ENCODE peak calls at places on chromosomes 2 and 18, in five cellular contexts. E is brain microvascular endothelial cell, A is spleen, L is tibial nerve, K is fibroblast of lung. X is an unnamed sample. For H3K27me3, the result is how much of the 10 kb centered on the place peaks cover.

GRCh38 chr2:54122939-54123338 is 7.5 kb downstream of the ACYP2 start:
- DNase-seq in L (no peak), K (peak), E (peak), A (no peak), X (no peak)

GRCh38 chr18:46622999-46623398 is 34.0 kb downstream of the LOXHD1 start:
- DNase-seq in A (no peak), K (peak), L (no peak), E (no peak), X (no peak)

GRCh38 chr2:187093771-187094412 is 244.9 kb upstream of the ZSWIM2 start:
- DNase-seq in E (no peak), L (no peak), K (no peak), A (no peak), X (no peak)

GRCh38 chr2:128366746-128367511 is 48.3 kb upstream of the HS6ST1 start:
- DNase-seq in L (no peak), E (no peak), K (no peak), A (no peak), X (no peak)

GRCh38 chr2:109719871-109720270 is 74.2 kb upstream of the RGPD5 start:
- DNase-seq in A (no peak), E (no peak), L (no peak), K (no peak), X (no peak)

GRCh38 chr2:126359494-126359893 is 296.5 kb upstream of the GYPC start:
- DNase-seq in E (peak), A (no peak), K (no peak), L (peak), X (no peak)

GRCh38 chr2:168744844-168745243 is 57.6 kb upstream of the NOSTRIN start:
- DNase-seq in E (no peak), L (no peak), A (no peak), K (no peak), X (no peak)

GRCh38 chr2:16250886-16251285 is 310.5 kb downstream of the MYCN start:
- DNase-seq in E (no peak), A (no peak), K (no peak), L (no peak), X (no peak)

GRCh38 chr2:233990261-233990798 is 60.2 kb upstream of the SPP2 start:
- DNase-seq in K (peak), L (no peak), E (no peak), A (no peak), X (no peak)

GRCh38 chr2:211690736-211691135 is 847.9 kb downstream of the ERBB4 start:
- DNase-seq in K (no peak), A (no peak), E (no peak), L (no peak), X (no peak)

GRCh38 chr18:77110400-77110799 is 22.2 kb downstream of the MBP start:
- DNase-seq in K (no peak), A (no peak), E (no peak), L (no peak), X (no peak)

GRCh38 chr2:51103205-51103604 is 71.3 kb upstream of the NRXN1 start:
- DNase-seq in A (peak), L (no peak), E (peak), K (peak), X (peak)

GRCh38 chr2:37786153-37786809 is 114.8 kb upstream of the CDC42EP3 start:
- DNase-seq in K (no peak), E (no peak), A (no peak), L (no peak), X (no peak)

GRCh38 chr2:22855761-22856184 is 529.2 kb upstream of the KLHL29 start:
- DNase-seq in K (no peak), E (no peak), L (no peak), A (no peak), X (peak)

GRCh38 chr2:109689182-109689935 is 75.2 kb downstream of the SOWAHC start:
- DNase-seq in E (no peak), L (no peak), K (no peak), A (no peak), X (no peak)

GRCh38 chr2:33336036-33336625 is 140.3 kb upstream of the RASGRP3 start:
- DNase-seq in E (no peak), A (no peak), L (no peak), K (no peak), X (no peak)

GRCh38 chr18:13804305-13804704 is 19.6 kb upstream of the MC5R start:
- DNase-seq in K (no peak), E (no peak), L (no peak), A (no peak), X (no peak)

GRCh38 chr2:182481676-182482075 is 54.8 kb upstream of the PDE1A start:
- DNase-seq in A (no peak), E (no peak), K (no peak), L (no peak), X (no peak)

GRCh38 chr2:46645681-46646162 is 166.4 kb downstream of the TMEM247 start:
- DNase-seq in L (no peak), K (peak), A (no peak), E (peak), X (peak)

GRCh38 chr2:232748038-232748437 is 28.3 kb downstream of the KCNJ13 start:
- DNase-seq in A (no peak), E (no peak), L (no peak), K (no peak), X (no peak)

GRCh38 chr18:46574000-46574739 is 82.8 kb downstream of the LOXHD1 start:
- DNase-seq in A (no peak), K (no peak), E (no peak), L (no peak), X (no peak)

GRCh38 chr2:149423633-149424032 is 93.2 kb downstream of the LYPD6 start:
- DNase-seq in L (no peak), K (no peak), A (no peak), E (no peak), X (no peak)

GRCh38 chr2:145736901-145737300 is 1217.0 kb upstream of the ZEB2 start:
- DNase-seq in A (no peak), L (no peak), E (peak), K (peak), X (no peak)

GRCh38 chr2:160582481-160583161 is 89.0 kb upstream of the RBMS1 start:
- DNase-seq in A (no peak), L (no peak), K (peak), E (peak), X (no peak)

GRCh38 chr2:178280261-178280852 is 86.0 kb downstream of the OSBPL6 start:
- DNase-seq in K (peak), A (no peak), E (peak), L (peak), X (no peak)

GRCh38 chr2:74513605-74514367 is 464 bp upstream of the TLX2 start:
- DNase-seq in K (no peak), A (peak), L (no peak), E (no peak), X (no peak)

GRCh38 chr2:158024288-158024898 is 77.3 kb upstream of the UPP2 start:
- DNase-seq in K (peak), A (no peak), L (peak), E (peak), X (peak)

GRCh38 chr2:108413731-108414130 is 35.3 kb upstream of the GCC2 start:
- DNase-seq in L (no peak), A (no peak), K (no peak), E (no peak), X (no peak)

GRCh38 chr2:108414256-108414876 is 34.6 kb upstream of the GCC2 start:
- DNase-seq in K (no peak), E (no peak), L (no peak), A (no peak), X (no peak)

GRCh38 chr2:108414945-108415344 is 34.1 kb upstream of the GCC2 start:
- DNase-seq in K (no peak), L (no peak), E (no peak), A (no peak), X (no peak)

GRCh38 chr2:108409768-108410167 is 32.0 kb downstream of the SULT1C4 start:
- DNase-seq in L (no peak), K (peak), A (no peak), E (no peak), X (no peak)

GRCh38 chr2:108412995-108413726 is 35.4 kb downstream of the SULT1C4 start:
- DNase-seq in K (peak), L (no peak), E (peak), A (no peak), X (no peak)
- TF ChIP-seq CTCF in K (no peak), L (no peak), E (no peak), A (no peak), X (no peak)

GRCh38 chr18:4333043-4333442 is 122.1 kb downstream of the DLGAP1 start:
- DNase-seq in E (no peak), A (no peak), K (no peak), L (no peak), X (no peak)
- H3K27me3 ChIP-seq in E (under half), A (under half), K (under half), L (under half), X (under half)

GRCh38 chr2:35428548-35428947 is 927.0 kb upstream of the CRIM1 start:
- DNase-seq in A (no peak), L (peak), K (no peak), E (peak), X (no peak)
- TF ChIP-seq CTCF in A (peak), L (peak), K (no peak), E (peak), X (peak)

DNA sequence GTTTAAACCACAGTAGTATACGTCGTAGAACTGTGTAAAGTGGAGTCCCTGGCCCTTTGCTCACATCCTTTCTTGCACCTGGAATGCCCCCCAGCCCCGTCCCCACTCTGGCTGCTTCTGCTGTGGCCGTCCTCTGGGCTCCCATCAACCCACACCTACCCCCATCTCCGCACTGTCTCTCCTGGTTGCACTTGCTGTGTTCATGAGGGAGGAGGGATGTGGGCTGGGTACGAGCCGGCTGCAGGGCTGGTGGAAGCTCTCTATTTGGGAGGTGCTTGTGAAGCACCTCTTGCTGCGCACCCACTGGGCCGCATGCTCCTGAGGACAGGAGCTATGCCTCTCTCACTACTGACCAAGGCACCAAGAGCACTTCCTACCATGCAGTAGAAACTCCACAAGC is 5.1 kb downstream of the OR6B3 start:
- DNase-seq in L (no peak), A (no peak), K (no peak), E (no peak), X (no peak)
- H3K27me3 ChIP-seq in L (under half), A (under half), K (under half), E (under half), X (half or more)

GRCh38 chr2:28457237-28457636 is 38.6 kb upstream of the PLB1 start:
- DNase-seq in A (no peak), L (no peak), E (no peak), K (no peak), X (no peak)
- TF ChIP-seq CTCF in A (no peak), L (no peak), E (peak), K (no peak), X (no peak)

DNA sequence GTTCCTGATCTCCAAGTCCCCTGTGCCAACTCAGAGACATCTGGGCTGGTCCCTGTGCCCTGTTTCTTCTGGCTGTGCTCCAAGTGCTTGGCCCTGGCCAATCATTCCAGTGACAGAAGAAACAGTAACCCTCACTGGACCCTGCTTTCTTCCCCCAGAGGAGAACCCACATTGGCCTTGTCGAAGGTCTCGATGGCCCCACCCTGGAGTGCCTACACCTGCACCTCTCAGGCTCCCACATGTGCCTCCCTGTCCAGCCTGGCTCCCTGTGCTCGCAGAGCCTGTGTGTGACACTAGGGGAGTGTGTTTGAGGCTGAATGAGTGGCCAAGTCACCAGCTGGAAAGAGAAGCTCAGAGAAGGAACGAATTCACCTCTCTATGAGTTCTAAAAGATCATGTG is 5.9 kb upstream of the MAL start:
- DNase-seq in L (no peak), A (no peak), E (no peak), K (no peak), X (no peak)
- H3K27me3 ChIP-seq in L (under half), A (under half), E (under half), K (under half), X (half or more)

GRCh38 chr2:238106698-238107524 is 6.8 kb downstream of the ESPNL start:
- DNase-seq in A (peak), K (no peak), E (no peak), L (no peak), X (no peak)

GRCh38 chr2:238104521-238105311 is 4.6 kb downstream of the ESPNL start:
- DNase-seq in K (no peak), E (no peak), A (peak), L (no peak), X (no peak)

GRCh38 chr2:238105506-238106338 is 5.6 kb downstream of the ESPNL start:
- DNase-seq in K (no peak), L (no peak), E (no peak), A (peak), X (no peak)

GRCh38 chr2:238107525-238108422 is 7.6 kb downstream of the ESPNL start:
- DNase-seq in E (no peak), L (no peak), K (no peak), A (peak), X (no peak)

GRCh38 chr2:238106339-238106697 is 6.2 kb downstream of the ESPNL start:
- DNase-seq in E (no peak), L (no peak), A (no peak), K (no peak), X (no peak)
- TF ChIP-seq CTCF in E (peak), L (no peak), A (no peak), K (peak), X (no peak)

DNA sequence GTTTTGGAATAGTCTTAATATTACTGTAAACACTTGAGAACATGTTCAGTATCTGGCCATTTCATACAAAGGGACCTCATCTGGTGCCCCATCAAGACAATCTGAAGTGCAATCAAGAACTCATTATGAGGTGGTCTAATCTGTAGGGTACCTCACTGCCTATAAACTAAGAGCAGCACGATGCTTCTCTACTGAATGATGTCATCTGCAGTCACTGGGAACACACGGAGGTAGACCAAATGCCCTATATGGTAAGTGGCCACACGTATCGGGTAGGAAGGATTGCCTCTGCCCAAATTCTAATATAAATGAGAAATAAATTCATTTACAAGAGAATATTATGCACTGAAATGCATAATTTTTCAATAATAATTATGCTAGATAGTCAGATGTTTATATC is 90.4 kb downstream of the SLC8A1 start:
- DNase-seq in K (no peak), E (no peak), L (no peak), A (no peak), X (no peak)
- H3K27me3 ChIP-seq in K (under half), E (under half), L (under half), A (under half), X (under half)

X was measured in left ventricle myocardium inferior.